ENCODE peak calls at places on chromosomes 16 and 17, in six cellular contexts. M is right lobe of liver; J is foreskin fibroblast; Z is epithelial cell of proximal tubule; Y is CD4-positive, CD25-positive, alpha-beta regulatory T cell; K is PC-9. H is an unnamed sample.

GRCh38 chr17:71251936-71252335 is 868.9 kb upstream of the SOX9 start:
- DNase-seq in M (no peak), J (peak), Z (no peak), Y (no peak), K (no peak), H (no peak)

GRCh38 chr16:65414284-65414984 is 292.6 kb upstream of the CDH11 start:
- DNase-seq in M (no peak), J (peak), Z (peak), Y (no peak), K (peak), H (no peak)

GRCh38 chr17:6796887-6797490 is 21.0 kb downstream of the FBXO39 start:
- DNase-seq in M (no peak), J (peak), Z (no peak), Y (no peak), K (peak), H (no peak)

GRCh38 chr17:69069289-69069688 is 8.6 kb upstream of the ABCA9 start:
- DNase-seq in M (no peak), J (peak), Z (no peak), Y (no peak), K (no peak), H (no peak)

GRCh38 chr17:32746280-32746679 is 130.6 kb downstream of the MYO1D start:
- DNase-seq in M (no peak), J (peak), Z (no peak), Y (no peak), K (no peak), H (no peak)

GRCh38 chr17:67054011-67054591 is 9.7 kb downstream of the CACNG1 start:
- DNase-seq in M (no peak), J (no peak), Z (no peak), Y (no peak), K (no peak), H (no peak)

GRCh38 chr16:58366247-58367031 is 25.8 kb upstream of the GINS3 start:
- DNase-seq in M (no peak), J (peak), Z (peak), Y (no peak), K (peak), H (no peak)

GRCh38 chr16:50781518-50781917 is 39.6 kb downstream of the CYLD start:
- DNase-seq in M (no peak), J (no peak), Z (no peak), Y (no peak), K (no peak), H (no peak)

GRCh38 chr17:82775033-82775823 is 23.4 kb downstream of the TBCD start:
- DNase-seq in M (peak), J (peak), Z (no peak), Y (no peak), K (no peak), H (peak)

GRCh38 chr16:30399435-30400186 is 4.4 kb downstream of the ZNF48 start:
- DNase-seq in M (no peak), J (no peak), Z (no peak), Y (no peak), K (no peak), H (no peak)

GRCh38 chr17:79552405-79552804 is 58.4 kb downstream of the RBFOX3 start:
- DNase-seq in M (no peak), J (no peak), Z (no peak), Y (no peak), K (no peak), H (no peak)

GRCh38 chr17:62859146-62859545 is 51.0 kb upstream of the MARCHF10 start:
- DNase-seq in M (no peak), J (peak), Z (no peak), Y (no peak), K (no peak), H (no peak)

GRCh38 chr17:80416260-80416939 is 1.4 kb downstream of the ENDOV start:
- DNase-seq in M (no peak), J (no peak), Z (no peak), Y (no peak), K (no peak), H (no peak)

GRCh38 chr16:67966549-67967182 is 1.8 kb downstream of the SLC12A4 start:
- DNase-seq in M (no peak), J (peak), Z (no peak), Y (no peak), K (no peak), H (no peak)

GRCh38 chr17:46197526-46197925 is 4.3 kb upstream of the KANSL1 start:
- DNase-seq in M (no peak), J (no peak), Z (no peak), Y (no peak), K (no peak), H (no peak)

DNA sequence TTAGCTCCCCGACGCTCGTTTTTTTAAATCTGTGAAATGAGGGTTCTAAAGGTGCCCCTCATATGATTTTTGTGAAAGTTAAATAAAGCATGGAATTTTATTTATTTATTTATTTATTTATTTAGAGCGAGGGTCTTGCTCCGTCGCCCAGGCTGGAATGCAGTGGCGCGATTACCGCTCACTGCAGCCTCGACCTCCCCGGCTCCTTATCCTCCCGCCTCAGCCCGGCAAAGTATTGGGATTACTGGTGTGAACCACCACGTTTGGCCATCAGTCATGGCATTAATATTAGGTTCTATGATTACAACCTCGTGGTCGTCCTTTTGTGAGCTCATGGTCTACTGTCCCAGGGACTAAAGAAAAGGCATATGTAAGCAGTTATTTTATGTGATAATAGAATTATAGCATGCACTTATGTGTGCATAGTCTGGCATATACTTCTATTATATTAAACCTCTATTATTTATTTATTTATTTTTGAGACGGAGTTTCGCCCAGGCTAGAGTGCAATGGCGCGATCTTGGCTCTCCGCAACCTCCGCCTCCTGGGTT is 557 bp upstream of the LUC7L start:
- DNase-seq in M (no peak), J (no peak), Z (no peak), Y (no peak), K (no peak), H (no peak)
- H3K4me3 ChIP-seq in M (peak), J (peak), Z (peak), Y (peak), K (peak), H (peak)

DNA sequence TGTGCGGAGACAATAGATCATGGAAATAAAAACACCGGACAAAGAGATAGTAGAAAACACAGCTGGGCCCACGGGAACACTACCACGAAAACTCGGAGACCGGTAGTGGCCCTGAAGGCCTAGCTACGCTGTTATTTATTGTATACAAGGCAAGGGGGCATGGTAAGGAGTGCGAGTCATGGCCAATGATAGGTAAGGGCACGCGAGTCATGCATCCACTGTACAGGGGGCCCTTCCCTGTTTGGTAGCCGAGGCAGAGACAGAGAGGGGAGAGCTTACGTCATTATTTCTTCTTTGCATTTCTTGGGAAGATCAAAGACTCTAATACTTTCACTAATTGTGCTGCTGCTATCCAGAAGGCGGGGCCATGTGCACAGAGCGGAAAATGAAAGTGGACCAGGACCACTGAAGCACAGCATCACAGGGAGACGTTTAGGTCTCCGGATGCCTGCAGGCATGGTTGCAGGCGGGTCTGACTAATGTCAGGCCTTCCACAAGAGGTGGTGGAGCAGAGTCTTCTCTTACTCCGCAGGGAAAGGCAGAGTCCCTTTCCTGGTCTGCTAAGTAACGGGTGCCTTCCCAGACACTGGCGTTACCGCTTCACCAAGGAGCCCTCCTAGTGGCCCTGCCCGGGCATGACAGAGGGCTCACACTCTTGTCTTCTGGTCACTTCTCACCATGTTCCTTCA is 74.4 kb upstream of the ARL4D start:
- DNase-seq in M (no peak), J (no peak), Z (no peak), Y (no peak), K (no peak), H (no peak)
- H3K4me3 ChIP-seq in M (no peak), J (no peak), Z (no peak), Y (no peak), K (no peak), H (no peak)

GRCh38 chr17:61416540-61417363 is 17.1 kb downstream of the TBX2 start:
- DNase-seq in M (peak), J (peak), Z (no peak), Y (peak), K (peak), H (peak)
- H3K4me3 ChIP-seq in M (peak), J (peak), Z (peak), Y (no peak), K (no peak), H (peak)

GRCh38 chr16:2716948-2717347 is 3.1 kb downstream of the PRSS27 start:
- DNase-seq in M (no peak), J (no peak), Z (no peak), Y (no peak), K (no peak), H (no peak)

GRCh38 chr16:2716101-2716885 is 3.7 kb downstream of the PRSS27 start:
- DNase-seq in M (peak), J (no peak), Z (no peak), Y (no peak), K (no peak), H (no peak)

GRCh38 chr16:2713985-2714774 is 5.8 kb downstream of the PRSS27 start:
- DNase-seq in M (peak), J (no peak), Z (no peak), Y (no peak), K (no peak), H (no peak)

GRCh38 chr16:2715064-2715463 is 5.0 kb downstream of the PRSS27 start:
- DNase-seq in M (no peak), J (no peak), Z (no peak), Y (no peak), K (no peak), H (no peak)

GRCh38 chr16:2715519-2715918 is 4.5 kb downstream of the PRSS27 start:
- DNase-seq in M (peak), J (peak), Z (no peak), Y (peak), K (no peak), H (peak)
- H3K4me3 ChIP-seq in M (no peak), J (no peak), Z (no peak), Y (no peak), K (no peak), H (no peak)

GRCh38 chr17:8062435-8062806 is 23.6 kb downstream of the ALOX15B start:
- DNase-seq in M (no peak), J (peak), Z (no peak), Y (no peak), K (no peak), H (no peak)
- H3K4me3 ChIP-seq in M (no peak), J (no peak), Z (no peak), Y (no peak), K (no peak), H (no peak)

DNA sequence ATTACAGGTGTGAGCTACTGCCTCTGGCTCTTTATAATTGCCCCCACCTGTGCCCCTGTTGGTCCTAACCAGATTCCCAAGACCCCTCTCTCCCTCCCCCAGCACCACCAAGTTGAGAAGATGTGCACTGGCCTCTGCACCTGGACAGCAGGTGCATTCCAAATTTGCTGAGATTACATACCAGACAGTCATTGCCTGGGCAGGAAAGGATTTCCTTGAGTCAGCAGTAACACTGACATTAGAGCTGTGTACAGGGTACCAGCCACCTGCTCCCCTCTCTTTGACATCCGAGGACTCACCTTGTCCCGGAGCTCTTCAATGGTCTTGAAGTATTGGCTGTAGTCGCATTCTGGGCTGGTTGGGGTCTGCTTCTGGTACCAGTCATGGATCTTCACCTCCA is 659 bp downstream of the KRT15 start:
- DNase-seq in M (no peak), J (no peak), Z (no peak), Y (no peak), K (peak), H (no peak)
- H3K4me3 ChIP-seq in M (no peak), J (no peak), Z (no peak), Y (no peak), K (peak), H (no peak)

DNA sequence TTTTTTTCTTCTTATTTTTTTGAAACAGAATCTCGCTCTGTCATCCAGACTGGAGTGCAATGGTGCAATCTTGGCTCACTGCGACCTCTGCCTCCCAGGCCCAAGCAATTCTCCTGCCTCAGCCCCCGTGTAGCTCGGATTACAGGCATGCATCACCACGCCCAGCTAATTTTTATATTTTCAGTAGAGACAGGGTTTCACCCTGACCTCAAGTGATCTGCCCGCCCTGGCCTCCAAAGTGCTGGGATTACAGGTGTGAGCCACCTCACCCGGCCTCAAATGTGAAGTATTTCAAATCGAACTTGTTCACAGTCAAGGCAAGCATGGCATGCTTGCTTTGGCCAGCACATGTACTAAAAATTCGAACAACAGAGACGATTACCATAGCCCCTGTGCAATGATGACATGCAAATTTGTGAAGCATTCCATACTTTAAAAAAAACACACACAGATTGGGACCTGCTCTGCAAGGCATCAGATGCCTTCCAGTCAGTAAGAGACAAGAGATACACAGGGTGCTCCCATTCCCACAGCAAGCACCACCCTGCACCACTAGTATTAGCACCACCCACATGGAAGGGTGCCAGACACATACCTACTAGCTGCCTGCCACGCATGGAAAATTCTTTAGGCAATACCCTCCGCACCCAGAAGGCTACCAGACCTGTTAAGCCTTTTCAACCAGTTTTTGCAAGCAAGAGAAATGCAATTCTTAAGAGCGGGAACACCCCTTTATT is 47.2 kb downstream of the ANKRD11 start:
- DNase-seq in M (no peak), J (peak), Z (no peak), Y (no peak), K (peak), H (no peak)
- H3K4me3 ChIP-seq in M (no peak), J (no peak), Z (no peak), Y (peak), K (peak), H (no peak)